ENCODE peak calls at places on chromosomes 3 and 15, in six cellular contexts. L, P, N, D, R and O are unnamed samples.

GRCh38 chr3:129505341-129505740 is 23.1 kb upstream of the RHO start:
- DNase-seq in L (no peak), P (no peak), N (no peak), D (no peak), R (no peak), O (no peak)

GRCh38 chr3:128619146-128619890 is 31.3 kb downstream of the RPN1 start:
- DNase-seq in L (no peak), P (no peak), N (no peak), D (no peak), R (no peak), O (peak; percentile 90)

GRCh38 chr3:189202583-189202982 is 30.8 kb downstream of the TPRG1 start:
- DNase-seq in L (no peak), P (no peak), N (no peak), D (no peak), R (no peak), O (no peak)

GRCh38 chr3:190517696-190518095 is 3.8 kb downstream of the IL1RAP start:
- DNase-seq in L (no peak), P (no peak), N (no peak), D (no peak), R (no peak), O (peak; percentile 58)

GRCh38 chr15:67296684-67297083 is 42.1 kb downstream of the IQCH start:
- DNase-seq in L (no peak), P (no peak), N (no peak), D (no peak), R (no peak), O (no peak)

GRCh38 chr3:10407361-10407760 is 86.4 kb upstream of the SEC13 start:
- DNase-seq in L (no peak), P (no peak), N (no peak), D (no peak), R (no peak), O (no peak)

GRCh38 chr3:16174389-16174788 is at the start of gene GALNT15:
- DNase-seq in L (peak; percentile 82), P (no peak), N (no peak), D (no peak), R (no peak), O (no peak)

GRCh38 chr3:43212914-43213611 is 73.3 kb upstream of the SNRK start:
- DNase-seq in L (no peak), P (no peak), N (no peak), D (peak; percentile 35), R (no peak), O (no peak)

GRCh38 chr15:24633082-24633481 is 42.5 kb upstream of the NPAP1 start:
- DNase-seq in L (no peak), P (no peak), N (no peak), D (no peak), R (no peak), O (no peak)

GRCh38 chr3:194395767-194396527 is 3.1 kb downstream of the GP5 start:
- DNase-seq in L (no peak), P (peak; percentile 35), N (peak; percentile 84), D (no peak), R (no peak), O (peak; percentile 68)

GRCh38 chr3:183810643-183811594 is 14.5 kb downstream of the MAP6D1 start:
- DNase-seq in L (no peak), P (no peak), N (no peak), D (no peak), R (no peak), O (no peak)

GRCh38 chr3:5197022-5197421 is 9.5 kb downstream of the EDEM1 start:
- DNase-seq in L (no peak), P (no peak), N (no peak), D (no peak), R (no peak), O (no peak)

GRCh38 chr3:51673802-51674654 is 3.0 kb downstream of the TEX264 start:
- DNase-seq in L (no peak), P (no peak), N (no peak), D (no peak), R (no peak), O (no peak)

GRCh38 chr3:45890405-45890804 is 4.1 kb downstream of the CCR9 start:
- DNase-seq in L (no peak), P (no peak), N (peak; percentile 37), D (no peak), R (no peak), O (no peak)

GRCh38 chr3:38345879-38346583 is 554 bp upstream of the XYLB start:
- DNase-seq in L (no peak), P (no peak), N (no peak), D (no peak), R (no peak), O (no peak)

GRCh38 chr3:100553618-100554372 is 55.6 kb upstream of the ADGRG7 start:
- DNase-seq in L (no peak), P (no peak), N (no peak), D (no peak), R (no peak), O (no peak)

GRCh38 chr15:45111390-45112142 is 2.4 kb downstream of the DUOX2 start:
- DNase-seq in L (peak; percentile 63), P (no peak), N (no peak), D (no peak), R (no peak), O (no peak)

GRCh38 chr3:87901141-87901540 is 157.7 kb downstream of the CGGBP1 start:
- DNase-seq in L (no peak), P (no peak), N (no peak), D (no peak), R (no peak), O (no peak)

GRCh38 chr15:52331490-52332240 is 36.1 kb upstream of the MYO5C start:
- DNase-seq in L (peak; percentile 48), P (peak; percentile 30), N (peak; percentile 29), D (peak; percentile 87), R (no peak), O (peak; percentile 48)

GRCh38 chr3:169026543-169027181 is 636.9 kb downstream of the MECOM start:
- DNase-seq in L (no peak), P (peak; percentile 1), N (no peak), D (no peak), R (no peak), O (no peak)

GRCh38 chr3:127452321-127452821 is 138.2 kb downstream of the TPRA1 start:
- DNase-seq in L (no peak), P (no peak), N (no peak), D (no peak), R (no peak), O (no peak)

GRCh38 chr3:117630885-117631284 is 921.3 kb downstream of the TUSC7 start:
- DNase-seq in L (no peak), P (no peak), N (no peak), D (no peak), R (no peak), O (no peak)

GRCh38 chr3:94440767-94441493 is 378.1 kb downstream of the NSUN3 start:
- DNase-seq in L (no peak), P (peak; percentile 17), N (no peak), D (no peak), R (no peak), O (no peak)

GRCh38 chr3:25468866-25469319 is 40.8 kb downstream of the RARB start:
- DNase-seq in L (peak; percentile 23), P (no peak), N (no peak), D (no peak), R (no peak), O (no peak)

GRCh38 chr3:124802702-124803101 is 72.5 kb downstream of the UMPS start:
- DNase-seq in L (no peak), P (no peak), N (no peak), D (no peak), R (no peak), O (no peak)

GRCh38 chr3:62293051-62293780 is 80.1 kb downstream of the FEZF2 start:
- DNase-seq in L (no peak), P (no peak), N (no peak), D (no peak), R (no peak), O (no peak)

GRCh38 chr3:11774296-11774877 is 72.3 kb downstream of the TAMM41 start:
- DNase-seq in L (peak; percentile 76), P (peak; percentile 52), N (peak; percentile 66), D (no peak), R (peak; percentile 36), O (no peak)

GRCh38 chr15:56835598-56836275 is 82.7 kb upstream of the TCF12 start:
- DNase-seq in L (peak; percentile 30), P (no peak), N (peak; percentile 21), D (no peak), R (no peak), O (no peak)

GRCh38 chr15:47870300-47870955 is 153.1 kb downstream of the SEMA6D start:
- DNase-seq in L (no peak), P (no peak), N (no peak), D (no peak), R (no peak), O (no peak)
- H3K27ac ChIP-seq in L (no peak overlapping the region), P (no peak overlapping the region), N (no peak overlapping the region), D (no peak overlapping the region), R (no peak overlapping the region), O (no peak overlapping the region)

GRCh38 chr3:185366913-185367312 is 4.0 kb downstream of the MAP3K13 start:
- DNase-seq in L (no peak), P (no peak), N (no peak), D (no peak), R (no peak), O (no peak)
- TF ChIP-seq GABPA in L (no peak), P (no peak), N (no peak), D (no peak), R (no peak), O (no peak)

GRCh38 chr15:78298983-78299301 is 467 bp downstream of the SKIC8 start:
- DNase-seq in L (no peak), P (no peak), N (peak; percentile 47), D (no peak), R (no peak), O (peak; percentile 33)
- TF ChIP-seq CTCF in L (peak; percentile 25), P (no peak), N (no peak), D (no peak), R (no peak), O (no peak)

GRCh38 chr15:101189708-101190107 is 62.1 kb downstream of the CHSY1 start:
- DNase-seq in L (no peak), P (no peak), N (no peak), D (no peak), R (no peak), O (no peak)

GRCh38 chr15:101189341-101189679 is 62.5 kb downstream of the CHSY1 start:
- DNase-seq in L (no peak), P (no peak), N (no peak), D (no peak), R (no peak), O (no peak)

GRCh38 chr15:101185770-101186169 is 66.1 kb downstream of the CHSY1 start:
- DNase-seq in L (no peak), P (no peak), N (no peak), D (no peak), R (no peak), O (no peak)

GRCh38 chr15:101188517-101189340 is 63.1 kb downstream of the CHSY1 start:
- DNase-seq in L (no peak), P (no peak), N (no peak), D (peak; percentile 39), R (no peak), O (no peak)

DNA sequence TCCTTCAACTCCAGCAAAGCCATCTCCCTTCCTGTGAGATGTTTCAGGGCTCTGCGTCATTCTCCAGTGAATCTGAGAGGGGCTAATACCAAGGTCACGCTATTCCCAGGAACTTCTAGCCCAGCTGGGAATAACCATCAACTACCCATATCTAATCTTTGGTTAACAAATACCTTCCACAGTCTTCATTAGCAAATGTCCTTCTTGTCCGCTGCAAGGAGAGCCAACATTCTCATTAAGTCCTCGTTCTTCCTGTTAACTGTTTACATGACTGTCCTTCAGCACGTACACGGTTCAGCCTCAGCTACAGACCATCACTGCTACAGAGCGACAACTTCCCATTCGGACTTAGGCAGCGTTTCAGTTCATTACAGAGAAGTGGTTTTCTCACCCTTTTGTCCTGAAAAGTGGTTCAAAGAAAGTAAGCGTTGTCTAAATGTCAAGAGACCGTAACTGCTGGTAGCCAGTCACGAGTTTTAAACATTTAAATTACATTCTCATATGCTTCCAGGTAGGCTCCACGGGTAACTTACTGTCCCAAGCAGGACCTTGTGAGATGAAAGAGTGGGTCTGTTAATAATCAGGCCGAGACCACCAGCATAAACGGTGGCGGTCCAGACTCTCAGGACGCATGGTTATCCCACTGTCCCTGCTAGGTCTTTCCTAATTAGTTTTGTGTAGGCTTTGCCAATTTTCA is 63.9 kb downstream of the CHSY1 start:
- DNase-seq in L (no peak), P (no peak), N (no peak), D (peak; percentile 90), R (no peak), O (peak; percentile 67)
- H3K27ac ChIP-seq in L (no peak overlapping the region), P (no peak overlapping the region), N (no peak overlapping the region), D (peak overlapping the region; percentile 94), R (no peak overlapping the region), O (no peak overlapping the region)